ENCODE peak calls at places on chromosomes 3 and 15, in four cellular contexts. K is CD8-positive, alpha-beta memory T cell; R is AG04450; Y is nephron progenitor cell. U is an unnamed sample.
A peak's percentile ranks its signal among the peaks of the same experiment; 100 is the strongest.

GRCh38 chr15:41417418-41417811 is 520 bp downstream of the RTF1 start:
- DNase-seq in R (no peak), Y (peak; percentile 55), K (peak; percentile 27), U (no peak)

GRCh38 chr15:25989327-25989726 is 126.2 kb upstream of the ATP10A start:
- DNase-seq in R (no peak), Y (no peak), K (no peak), U (no peak)

GRCh38 chr3:128276577-128277183 is 123.4 kb downstream of the EEFSEC start:
- DNase-seq in Y (no peak), R (no peak), K (no peak), U (no peak)

GRCh38 chr3:178203152-178203551 is 333.1 kb upstream of the KCNMB2 start:
- DNase-seq in Y (no peak), K (no peak), R (no peak), U (no peak)

GRCh38 chr15:57056357-57056756 is 137.9 kb downstream of the TCF12 start:
- DNase-seq in Y (no peak), R (no peak), K (no peak), U (no peak)

GRCh38 chr3:73068419-73068818 is 7.0 kb downstream of the EBLN2 start:
- DNase-seq in R (no peak), K (no peak), Y (no peak), U (no peak)

GRCh38 chr3:163273694-163274093 is 1777.1 kb downstream of the OTOL1 start:
- DNase-seq in K (no peak), R (no peak), Y (no peak), U (no peak)

GRCh38 chr3:279325-279724 is 82.8 kb downstream of the CHL1 start:
- DNase-seq in R (no peak), K (no peak), Y (no peak), U (no peak)

GRCh38 chr3:50226888-50227389 is 9.1 kb upstream of the GNAI2 start:
- DNase-seq in Y (no peak), R (no peak), K (peak; percentile 44), U (no peak)

GRCh38 chr3:132326251-132326650 is 9.0 kb downstream of the ACP3 start:
- DNase-seq in Y (no peak), R (no peak), K (no peak), U (no peak)

GRCh38 chr3:54951405-54951804 is 23.5 kb upstream of the LRTM1 start:
- DNase-seq in Y (peak; percentile 72), K (no peak), R (peak; percentile 83), U (no peak)

GRCh38 chr3:66638717-66639116 is 137.9 kb upstream of the LRIG1 start:
- DNase-seq in R (no peak), K (no peak), Y (no peak), U (no peak)

GRCh38 chr15:68348064-68348463 is 70.5 kb downstream of the FEM1B start:
- DNase-seq in R (no peak), Y (no peak), K (no peak), U (no peak)

GRCh38 chr3:139935866-139936817 is 1.2 kb downstream of the CLSTN2 start:
- DNase-seq in K (no peak), Y (peak; percentile 61), R (no peak), U (no peak)

GRCh38 chr15:72865486-72865885 is 81.9 kb upstream of the ADPGK start:
- DNase-seq in K (no peak), R (no peak), Y (no peak), U (no peak)

GRCh38 chr15:68578960-68579935 is at the start of gene CORO2B:
- DNase-seq in R (no peak), Y (peak; percentile 68), K (no peak), U (no peak)

GRCh38 chr15:73799466-73799865 is 46.3 kb upstream of the INSYN1 start:
- DNase-seq in Y (no peak), K (no peak), R (no peak), U (no peak)

GRCh38 chr3:156246939-156247725 is 126.8 kb downstream of the KCNAB1 start:
- DNase-seq in Y (no peak), R (no peak), K (no peak), U (no peak)

GRCh38 chr15:78241017-78241416 is 6.7 kb upstream of the ACSBG1 start:
- DNase-seq in R (peak; percentile 33), Y (peak; percentile 94), K (peak; percentile 73), U (peak; percentile 55)

GRCh38 chr3:99332726-99333125 is 305.7 kb upstream of the COL8A1 start:
- DNase-seq in K (no peak), R (no peak), Y (no peak), U (no peak)

GRCh38 chr3:160038862-160039562 is 50.4 kb downstream of the IL12A start:
- DNase-seq in Y (peak; percentile 73), R (no peak), K (no peak), U (no peak)

GRCh38 chr3:158703566-158703965 is 28.7 kb downstream of the RARRES1 start:
- DNase-seq in Y (no peak), K (no peak), R (no peak), U (no peak)

GRCh38 chr3:123194552-123194951 is 7.2 kb upstream of the SEC22A start:
- DNase-seq in Y (peak; percentile 37), R (no peak), K (no peak), U (no peak)

GRCh38 chr15:70826634-70827033 is 27.3 kb downstream of the LARP6 start:
- DNase-seq in R (no peak), K (no peak), Y (no peak), U (no peak)

GRCh38 chr3:132253262-132253878 is 63.8 kb upstream of the ACP3 start:
- DNase-seq in R (peak; percentile 41), K (no peak), Y (peak; percentile 12), U (peak; percentile 8)

GRCh38 chr3:191790934-191791333 is 330.0 kb downstream of the PYDC2 start:
- DNase-seq in Y (no peak), K (no peak), R (no peak), U (no peak)

GRCh38 chr15:75625542-75626347 is at the start of gene SNUPN:
- DNase-seq in R (no peak), K (peak; percentile 85), Y (peak; percentile 86), U (peak; percentile 75)

GRCh38 chr3:69079269-69080159 is 651 bp downstream of the UBA3 start:
- DNase-seq in Y (peak; percentile 40), R (no peak), K (no peak), U (no peak)

GRCh38 chr15:29938701-29939340 is 116.6 kb upstream of the TJP1 start:
- DNase-seq in Y (no peak), K (no peak), R (no peak), U (no peak)

GRCh38 chr3:186788482-186789370 is 5.3 kb downstream of the EIF4A2 start:
- DNase-seq in K (no peak), R (no peak), Y (no peak), U (no peak)